ENCODE peak calls at places on chromosomes 12 and 14, in nine cellular contexts. One of them, this sample, is unnamed.

GRCh38 chr14:29637406-29637805 is 290.2 kb downstream of the PRKD1 start:
- DNase-seq in OCI-LY7: no peak
- DNase-seq in GM23338: no peak
- DNase-seq in SK-N-SH: no peak
- DNase-seq in hepatocyte: no peak
- DNase-seq in GM23248: peak
- DNase-seq in HCT116: no peak
- DNase-seq in neural progenitor cell: no peak
- DNase-seq in MM.1S: no peak
- DNase-seq in this sample: peak

GRCh38 chr12:128120035-128120434 is 146.9 kb upstream of the TMEM132C start:
- DNase-seq in MM.1S: no peak
- DNase-seq in HCT116: no peak
- DNase-seq in GM23338: no peak
- DNase-seq in OCI-LY7: no peak
- DNase-seq in neural progenitor cell: no peak
- DNase-seq in GM23248: no peak
- DNase-seq in SK-N-SH: no peak
- DNase-seq in hepatocyte: no peak
- DNase-seq in this sample: no peak

GRCh38 chr12:100234591-100235304 is 32.1 kb downstream of the DEPDC4 start:
- DNase-seq in neural progenitor cell: peak
- DNase-seq in HCT116: peak
- DNase-seq in hepatocyte: peak
- DNase-seq in OCI-LY7: peak
- DNase-seq in GM23338: peak
- DNase-seq in SK-N-SH: peak
- DNase-seq in GM23248: peak
- DNase-seq in MM.1S: peak
- DNase-seq in this sample: peak

GRCh38 chr12:99111600-99111999 is 466.5 kb downstream of the APAF1 start:
- DNase-seq in OCI-LY7: no peak
- DNase-seq in neural progenitor cell: peak
- DNase-seq in MM.1S: no peak
- DNase-seq in hepatocyte: no peak
- DNase-seq in GM23338: peak
- DNase-seq in GM23248: no peak
- DNase-seq in HCT116: no peak
- DNase-seq in SK-N-SH: no peak
- DNase-seq in this sample: peak

GRCh38 chr12:8035440-8036010 is 3.0 kb downstream of the FOXJ2 start:
- DNase-seq in OCI-LY7: no peak
- DNase-seq in GM23338: no peak
- DNase-seq in HCT116: no peak
- DNase-seq in neural progenitor cell: no peak
- DNase-seq in SK-N-SH: no peak
- DNase-seq in GM23248: peak
- DNase-seq in MM.1S: no peak
- DNase-seq in hepatocyte: peak
- DNase-seq in this sample: no peak

GRCh38 chr14:29584992-29585391 is 342.7 kb downstream of the PRKD1 start:
- DNase-seq in SK-N-SH: no peak
- DNase-seq in OCI-LY7: no peak
- DNase-seq in GM23338: peak
- DNase-seq in neural progenitor cell: peak
- DNase-seq in MM.1S: no peak
- DNase-seq in hepatocyte: peak
- DNase-seq in HCT116: no peak
- DNase-seq in GM23248: peak
- DNase-seq in this sample: peak

GRCh38 chr14:95891742-95892141 is 15.1 kb downstream of the TUNAR start:
- DNase-seq in hepatocyte: no peak
- DNase-seq in GM23338: no peak
- DNase-seq in MM.1S: no peak
- DNase-seq in neural progenitor cell: no peak
- DNase-seq in OCI-LY7: no peak
- DNase-seq in GM23248: peak
- DNase-seq in HCT116: peak
- DNase-seq in SK-N-SH: no peak
- DNase-seq in this sample: peak

GRCh38 chr12:120639771-120640721 is at the start of gene CABP1:
- DNase-seq in hepatocyte: peak
- DNase-seq in HCT116: no peak
- DNase-seq in GM23338: peak
- DNase-seq in MM.1S: no peak
- DNase-seq in neural progenitor cell: peak
- DNase-seq in OCI-LY7: peak
- DNase-seq in SK-N-SH: peak
- DNase-seq in GM23248: no peak
- DNase-seq in this sample: no peak

GRCh38 chr12:116196226-116196625 is 81.3 kb downstream of the MED13L start:
- DNase-seq in neural progenitor cell: no peak
- DNase-seq in hepatocyte: no peak
- DNase-seq in GM23338: no peak
- DNase-seq in GM23248: no peak
- DNase-seq in OCI-LY7: no peak
- DNase-seq in SK-N-SH: no peak
- DNase-seq in HCT116: no peak
- DNase-seq in MM.1S: no peak
- DNase-seq in this sample: no peak

GRCh38 chr12:112285600-112286401 is 96.4 kb downstream of the HECTD4 start:
- DNase-seq in GM23338: no peak
- DNase-seq in OCI-LY7: no peak
- DNase-seq in HCT116: no peak
- DNase-seq in hepatocyte: no peak
- DNase-seq in GM23248: no peak
- DNase-seq in MM.1S: no peak
- DNase-seq in SK-N-SH: no peak
- DNase-seq in neural progenitor cell: no peak
- DNase-seq in this sample: no peak

DNA sequence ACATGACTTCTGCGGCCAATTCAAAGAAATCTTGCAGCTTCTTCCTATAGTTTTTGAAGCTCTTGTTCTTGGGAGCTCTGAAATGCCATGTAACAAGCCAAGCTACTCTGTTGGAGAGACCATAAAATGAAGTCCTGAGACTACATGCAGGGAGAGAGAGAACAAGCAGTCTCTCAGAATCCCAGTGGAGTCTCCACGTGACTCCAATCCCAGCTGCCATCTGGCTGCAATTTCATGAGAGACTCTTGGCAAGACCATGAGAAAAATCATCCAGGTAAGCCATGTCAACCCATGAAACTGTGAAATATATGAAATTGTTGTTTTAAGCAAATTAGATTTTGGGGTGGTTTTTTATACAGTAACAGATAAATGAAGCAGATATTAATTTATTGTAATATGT is 54.4 kb downstream of the KLRG1 start:
- DNase-seq in OCI-LY7: no peak
- DNase-seq in GM23248: no peak
- DNase-seq in MM.1S: no peak
- DNase-seq in hepatocyte: no peak
- DNase-seq in neural progenitor cell: no peak
- DNase-seq in GM23338: no peak
- DNase-seq in HCT116: no peak
- DNase-seq in SK-N-SH: no peak
- DNase-seq in this sample: no peak
- TF ChIP-seq EZH2phosphoT487 in OCI-LY7: no peak
- TF ChIP-seq EZH2phosphoT487 in GM23248: no peak
- TF ChIP-seq EZH2phosphoT487 in MM.1S: no peak
- TF ChIP-seq EZH2phosphoT487 in hepatocyte: no peak
- TF ChIP-seq EZH2phosphoT487 in neural progenitor cell: no peak
- TF ChIP-seq EZH2phosphoT487 in GM23338: no peak
- TF ChIP-seq EZH2phosphoT487 in HCT116: no peak
- TF ChIP-seq EZH2phosphoT487 in SK-N-SH: no peak
- TF ChIP-seq EZH2phosphoT487 in this sample: no peak

DNA sequence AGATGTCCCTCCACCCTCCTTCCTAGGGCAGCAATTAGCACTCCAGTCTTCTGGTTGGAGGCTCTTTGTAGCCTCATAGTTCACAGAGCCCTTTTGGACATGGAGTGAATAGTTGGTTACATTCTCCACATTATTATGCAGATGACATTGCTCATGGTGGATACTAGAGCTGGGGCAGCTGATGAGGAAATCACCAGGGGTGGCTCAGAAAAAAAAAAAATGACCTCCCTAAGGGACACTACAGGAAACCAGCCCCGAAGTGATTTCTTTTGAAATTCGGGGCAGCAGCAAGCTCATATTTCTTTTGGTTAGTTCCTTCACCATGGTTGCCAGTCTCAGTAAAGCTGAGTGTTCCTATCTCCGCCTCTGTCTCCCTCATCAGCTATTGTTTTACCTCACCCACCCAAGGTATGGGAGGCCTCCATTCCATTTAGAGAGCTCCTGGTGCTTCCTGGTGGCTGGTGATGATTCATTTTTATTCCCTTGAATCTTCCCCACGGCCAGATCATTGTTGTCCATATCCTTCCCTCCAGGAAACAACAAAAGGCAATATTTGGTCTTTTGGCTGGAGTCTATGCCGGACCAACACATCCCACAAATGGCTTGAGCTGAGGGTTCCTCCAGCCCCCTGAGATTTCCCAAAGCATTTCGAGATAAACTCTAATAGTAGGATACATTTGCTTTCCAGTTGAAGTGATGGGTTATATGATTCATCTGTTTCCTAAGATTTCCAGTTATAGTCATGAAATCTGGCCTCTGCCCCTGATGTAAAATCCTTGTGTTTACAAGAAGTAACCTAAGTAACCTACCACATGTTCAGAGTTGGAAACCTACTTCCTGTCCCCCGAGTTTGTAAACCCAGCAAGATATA is 56.2 kb upstream of the NID2 start:
- DNase-seq in HCT116: no peak
- DNase-seq in hepatocyte: peak
- DNase-seq in GM23338: peak
- DNase-seq in OCI-LY7: no peak
- DNase-seq in neural progenitor cell: peak
- DNase-seq in GM23248: peak
- DNase-seq in MM.1S: no peak
- DNase-seq in SK-N-SH: no peak
- DNase-seq in this sample: peak
- TF ChIP-seq EZH2phosphoT487 in HCT116: no peak
- TF ChIP-seq EZH2phosphoT487 in hepatocyte: no peak
- TF ChIP-seq EZH2phosphoT487 in GM23338: no peak
- TF ChIP-seq EZH2phosphoT487 in OCI-LY7: no peak
- TF ChIP-seq EZH2phosphoT487 in neural progenitor cell: no peak
- TF ChIP-seq EZH2phosphoT487 in GM23248: no peak
- TF ChIP-seq EZH2phosphoT487 in MM.1S: no peak
- TF ChIP-seq EZH2phosphoT487 in SK-N-SH: no peak
- TF ChIP-seq EZH2phosphoT487 in this sample: no peak

GRCh38 chr14:23406244-23406643 is 1.8 kb downstream of the MYH6 start:
- DNase-seq in SK-N-SH: no peak
- DNase-seq in GM23338: no peak
- DNase-seq in hepatocyte: no peak
- DNase-seq in MM.1S: no peak
- DNase-seq in HCT116: no peak
- DNase-seq in neural progenitor cell: no peak
- DNase-seq in OCI-LY7: peak
- DNase-seq in GM23248: no peak
- DNase-seq in this sample: no peak
- TF ChIP-seq EZH2phosphoT487 in SK-N-SH: no peak
- TF ChIP-seq EZH2phosphoT487 in GM23338: no peak
- TF ChIP-seq EZH2phosphoT487 in hepatocyte: no peak
- TF ChIP-seq EZH2phosphoT487 in MM.1S: no peak
- TF ChIP-seq EZH2phosphoT487 in HCT116: no peak
- TF ChIP-seq EZH2phosphoT487 in neural progenitor cell: no peak
- TF ChIP-seq EZH2phosphoT487 in OCI-LY7: no peak
- TF ChIP-seq EZH2phosphoT487 in GM23248: no peak
- TF ChIP-seq EZH2phosphoT487 in this sample: no peak

DNA sequence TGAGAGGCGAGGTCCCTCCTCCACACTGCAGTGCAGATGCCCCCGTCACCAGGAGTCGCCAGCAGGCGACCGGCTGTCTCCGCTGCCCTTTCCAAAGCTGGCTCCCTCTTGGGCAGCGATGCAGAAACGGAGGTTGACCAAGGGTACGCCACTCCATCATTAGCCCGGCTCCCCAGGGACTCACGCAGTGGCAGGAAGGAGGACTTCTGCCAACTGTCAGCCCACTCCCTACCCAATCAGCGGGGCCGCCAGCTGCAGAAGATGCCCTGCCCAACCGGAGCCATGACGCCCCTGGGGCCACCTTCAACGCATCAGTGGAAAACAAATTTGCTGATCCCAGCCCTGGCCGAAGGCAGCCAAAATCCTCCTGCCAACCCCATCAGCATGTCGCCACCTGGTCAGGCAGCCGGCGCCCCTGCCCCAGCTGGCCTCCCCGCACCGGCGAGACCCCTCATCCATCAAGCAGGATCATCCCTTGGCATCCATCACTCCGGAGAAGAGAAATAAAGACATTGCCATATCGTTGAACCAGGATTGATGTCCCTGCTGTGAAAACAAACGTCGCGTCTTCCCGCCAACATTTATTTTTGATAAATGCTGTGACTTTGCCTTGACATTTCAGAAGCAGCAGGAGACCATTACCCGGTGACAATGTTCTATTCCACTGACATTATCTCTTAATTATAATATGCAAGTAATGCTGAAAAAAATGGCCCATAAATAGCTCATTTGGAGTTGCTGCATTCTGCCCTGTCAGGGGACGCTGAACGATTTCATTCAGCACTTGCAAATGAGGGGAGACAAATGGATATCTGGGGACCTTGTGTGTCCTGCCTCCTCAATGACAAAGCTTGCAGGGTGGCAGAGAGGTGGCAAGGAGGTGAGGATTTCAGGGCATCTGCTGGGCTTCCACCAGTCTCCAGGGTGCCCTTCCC is 105.1 kb downstream of the SCARB1 start:
- DNase-seq in OCI-LY7: no peak
- DNase-seq in SK-N-SH: peak
- DNase-seq in neural progenitor cell: no peak
- DNase-seq in HCT116: no peak
- DNase-seq in GM23338: no peak
- DNase-seq in GM23248: no peak
- DNase-seq in MM.1S: no peak
- DNase-seq in hepatocyte: no peak
- DNase-seq in this sample: no peak
- TF ChIP-seq EZH2phosphoT487 in OCI-LY7: no peak
- TF ChIP-seq EZH2phosphoT487 in SK-N-SH: no peak
- TF ChIP-seq EZH2phosphoT487 in neural progenitor cell: no peak
- TF ChIP-seq EZH2phosphoT487 in HCT116: no peak
- TF ChIP-seq EZH2phosphoT487 in GM23338: no peak
- TF ChIP-seq EZH2phosphoT487 in GM23248: no peak
- TF ChIP-seq EZH2phosphoT487 in MM.1S: no peak
- TF ChIP-seq EZH2phosphoT487 in hepatocyte: no peak
- TF ChIP-seq EZH2phosphoT487 in this sample: no peak

This sample was measured in PC-3.